ENCODE peak calls at places on chromosomes 5 and 9, in nine cellular contexts. One of them, this sample, is unnamed.

GRCh38 chr9:79572891-79573696 is 1.3 kb downstream of the TLE4 start:
- DNase-seq in GM23338: peak
- DNase-seq in aorta: peak
- DNase-seq in dorsolateral prefrontal cortex: peak
- DNase-seq in left ventricle myocardium inferior: peak
- DNase-seq in lung: peak
- DNase-seq in lower lobe of right lung: peak
- DNase-seq in right cardiac atrium: peak
- DNase-seq in psoas muscle: peak
- DNase-seq in this sample: no peak

GRCh38 chr9:134683714-134684374 is 42.2 kb downstream of the COL5A1 start:
- DNase-seq in aorta: peak
- DNase-seq in psoas muscle: no peak
- DNase-seq in left ventricle myocardium inferior: no peak
- DNase-seq in right cardiac atrium: peak
- DNase-seq in lower lobe of right lung: no peak
- DNase-seq in GM23338: no peak
- DNase-seq in dorsolateral prefrontal cortex: no peak
- DNase-seq in lung: no peak
- DNase-seq in this sample: no peak

GRCh38 chr9:107039546-107039945 is 176.6 kb downstream of the ZNF462 start:
- DNase-seq in GM23338: no peak
- DNase-seq in aorta: no peak
- DNase-seq in lung: no peak
- DNase-seq in left ventricle myocardium inferior: no peak
- DNase-seq in lower lobe of right lung: no peak
- DNase-seq in right cardiac atrium: no peak
- DNase-seq in psoas muscle: no peak
- DNase-seq in dorsolateral prefrontal cortex: no peak
- DNase-seq in this sample: no peak

GRCh38 chr9:120928720-120929389 is 2.3 kb upstream of the TRAF1 start:
- DNase-seq in right cardiac atrium: peak
- DNase-seq in aorta: peak
- DNase-seq in psoas muscle: peak
- DNase-seq in dorsolateral prefrontal cortex: peak
- DNase-seq in lower lobe of right lung: peak
- DNase-seq in GM23338: peak
- DNase-seq in left ventricle myocardium inferior: peak
- DNase-seq in lung: peak
- DNase-seq in this sample: no peak

GRCh38 chr5:172973127-172973916 is 10.2 kb upstream of the ATP6V0E1 start:
- DNase-seq in lung: no peak
- DNase-seq in lower lobe of right lung: no peak
- DNase-seq in dorsolateral prefrontal cortex: no peak
- DNase-seq in GM23338: no peak
- DNase-seq in aorta: no peak
- DNase-seq in psoas muscle: no peak
- DNase-seq in right cardiac atrium: no peak
- DNase-seq in left ventricle myocardium inferior: no peak
- DNase-seq in this sample: no peak

GRCh38 chr9:116585896-116586295 is 101.2 kb upstream of the TRIM32 start:
- DNase-seq in left ventricle myocardium inferior: no peak
- DNase-seq in GM23338: no peak
- DNase-seq in psoas muscle: no peak
- DNase-seq in lung: no peak
- DNase-seq in right cardiac atrium: no peak
- DNase-seq in dorsolateral prefrontal cortex: no peak
- DNase-seq in lower lobe of right lung: no peak
- DNase-seq in aorta: no peak
- DNase-seq in this sample: no peak

GRCh38 chr5:415928-416635 is 26.9 kb upstream of the EXOC3 start:
- DNase-seq in lower lobe of right lung: peak
- DNase-seq in dorsolateral prefrontal cortex: no peak
- DNase-seq in lung: no peak
- DNase-seq in GM23338: no peak
- DNase-seq in psoas muscle: peak
- DNase-seq in aorta: no peak
- DNase-seq in right cardiac atrium: no peak
- DNase-seq in left ventricle myocardium inferior: no peak
- DNase-seq in this sample: no peak

GRCh38 chr5:132380741-132381140 is 11.2 kb downstream of the SLC22A5 start:
- DNase-seq in psoas muscle: no peak
- DNase-seq in GM23338: no peak
- DNase-seq in right cardiac atrium: no peak
- DNase-seq in dorsolateral prefrontal cortex: no peak
- DNase-seq in left ventricle myocardium inferior: no peak
- DNase-seq in lung: no peak
- DNase-seq in lower lobe of right lung: no peak
- DNase-seq in aorta: no peak
- DNase-seq in this sample: peak

GRCh38 chr9:36765468-36766341 is 193.0 kb downstream of the MELK start:
- DNase-seq in psoas muscle: peak
- DNase-seq in dorsolateral prefrontal cortex: peak
- DNase-seq in lung: peak
- DNase-seq in left ventricle myocardium inferior: peak
- DNase-seq in lower lobe of right lung: peak
- DNase-seq in aorta: peak
- DNase-seq in right cardiac atrium: peak
- DNase-seq in GM23338: peak
- DNase-seq in this sample: no peak

DNA sequence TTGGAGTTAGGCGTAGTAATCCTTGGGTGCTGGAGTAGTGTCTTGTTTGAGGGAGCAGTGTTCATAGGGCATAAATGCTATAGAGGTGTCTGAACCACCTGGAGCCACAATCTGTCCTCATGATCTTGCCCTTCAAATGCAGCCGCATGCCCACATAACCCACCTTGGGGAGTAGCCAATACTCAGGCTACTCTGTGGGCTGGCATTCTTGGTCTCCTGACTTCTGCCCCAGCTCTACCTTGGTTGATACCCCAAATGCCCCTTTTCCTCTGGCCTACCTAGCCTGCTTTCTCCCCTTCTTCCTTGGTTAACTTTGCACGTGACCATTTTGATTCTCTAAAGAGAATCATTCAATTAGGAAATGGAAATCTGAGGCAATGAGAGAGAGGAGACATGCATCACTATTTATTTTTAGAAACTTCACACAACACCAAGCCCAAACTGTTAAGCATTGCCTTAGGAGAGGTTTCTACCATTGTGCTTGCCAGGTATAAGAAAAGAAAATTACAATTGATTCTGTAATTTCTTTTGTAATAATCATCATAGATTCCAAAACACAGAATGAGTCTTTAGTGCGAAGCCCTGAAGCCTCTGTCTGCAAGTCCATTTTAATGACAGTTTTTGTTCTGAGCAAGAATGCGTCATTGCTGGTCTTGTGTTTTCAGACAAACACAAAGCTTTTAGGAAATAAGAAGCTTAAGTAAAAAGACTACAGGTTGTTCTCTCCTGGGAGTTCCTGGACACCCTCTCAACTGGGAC is 135.2 kb downstream of the C9orf152 start:
- DNase-seq in lower lobe of right lung: no peak
- DNase-seq in dorsolateral prefrontal cortex: no peak
- DNase-seq in aorta: no peak
- DNase-seq in left ventricle myocardium inferior: no peak
- DNase-seq in psoas muscle: no peak
- DNase-seq in right cardiac atrium: no peak
- DNase-seq in lung: no peak
- DNase-seq in GM23338: no peak
- DNase-seq in this sample: no peak
- H3K27ac ChIP-seq in lower lobe of right lung: no peak
- H3K27ac ChIP-seq in dorsolateral prefrontal cortex: peak
- H3K27ac ChIP-seq in aorta: no peak
- H3K27ac ChIP-seq in left ventricle myocardium inferior: peak
- H3K27ac ChIP-seq in psoas muscle: peak
- H3K27ac ChIP-seq in right cardiac atrium: peak
- H3K27ac ChIP-seq in lung: peak
- H3K27ac ChIP-seq in GM23338: no peak
- H3K27ac ChIP-seq in this sample: no peak

DNA sequence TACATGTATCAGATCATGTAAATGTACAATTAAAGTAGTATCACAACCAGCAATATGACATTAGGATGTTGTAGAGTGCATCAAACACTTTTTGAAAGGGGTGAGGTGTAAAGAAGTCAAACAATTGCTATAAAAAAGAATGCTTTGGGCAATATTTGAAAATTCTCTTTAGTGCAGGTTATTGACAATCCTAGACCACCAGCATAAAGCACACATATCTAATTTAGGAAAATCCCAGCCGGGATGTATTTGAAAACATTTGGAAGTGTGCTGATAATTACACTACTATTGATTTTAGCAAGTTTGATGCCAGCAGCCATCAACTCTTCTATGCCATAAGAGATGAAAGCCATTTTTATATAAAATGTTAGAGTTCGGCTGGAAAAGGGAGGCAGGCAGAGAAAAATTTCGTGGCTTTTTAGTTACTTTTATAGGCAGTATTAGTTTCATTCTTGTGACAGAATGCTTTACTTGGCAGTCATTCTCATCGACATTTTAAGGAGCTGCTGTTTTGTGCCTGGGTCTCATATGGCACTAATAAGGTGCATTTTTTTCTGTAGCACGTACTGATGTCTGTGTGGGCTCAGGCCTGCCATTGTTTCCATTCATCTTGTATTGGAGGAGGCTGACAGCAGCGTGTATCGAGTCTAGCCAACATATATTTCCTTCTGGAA is 285.7 kb downstream of the AOPEP start:
- DNase-seq in right cardiac atrium: no peak
- DNase-seq in lung: no peak
- DNase-seq in GM23338: no peak
- DNase-seq in dorsolateral prefrontal cortex: no peak
- DNase-seq in psoas muscle: no peak
- DNase-seq in left ventricle myocardium inferior: no peak
- DNase-seq in aorta: no peak
- DNase-seq in lower lobe of right lung: no peak
- DNase-seq in this sample: no peak
- H3K27ac ChIP-seq in right cardiac atrium: no peak
- H3K27ac ChIP-seq in lung: peak
- H3K27ac ChIP-seq in GM23338: no peak
- H3K27ac ChIP-seq in dorsolateral prefrontal cortex: peak
- H3K27ac ChIP-seq in psoas muscle: peak
- H3K27ac ChIP-seq in left ventricle myocardium inferior: peak
- H3K27ac ChIP-seq in aorta: peak
- H3K27ac ChIP-seq in lower lobe of right lung: no peak
- H3K27ac ChIP-seq in this sample: peak

DNA sequence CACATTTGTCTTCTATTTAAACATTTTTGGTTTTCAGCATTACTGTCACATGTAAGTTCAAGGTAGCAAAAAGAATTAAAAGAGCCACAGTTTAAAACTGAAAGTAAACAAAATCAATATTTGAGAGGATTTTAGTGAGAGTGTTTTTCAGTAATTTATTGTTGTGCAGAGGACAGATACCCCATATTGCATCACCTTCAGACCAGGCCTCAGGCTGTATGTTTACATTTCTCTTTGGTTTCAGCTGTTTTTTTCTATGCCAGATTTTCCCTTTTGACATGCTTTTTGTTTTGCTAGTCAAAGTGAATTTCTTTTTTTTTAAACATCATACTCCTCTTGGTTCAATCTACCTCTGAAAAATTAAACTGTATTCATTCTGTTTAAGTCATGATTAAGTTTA is 47.2 kb downstream of the MAST4 start:
- DNase-seq in right cardiac atrium: no peak
- DNase-seq in GM23338: no peak
- DNase-seq in lung: no peak
- DNase-seq in left ventricle myocardium inferior: no peak
- DNase-seq in dorsolateral prefrontal cortex: no peak
- DNase-seq in aorta: no peak
- DNase-seq in psoas muscle: no peak
- DNase-seq in lower lobe of right lung: no peak
- DNase-seq in this sample: no peak
- H3K27ac ChIP-seq in right cardiac atrium: no peak
- H3K27ac ChIP-seq in GM23338: no peak
- H3K27ac ChIP-seq in lung: no peak
- H3K27ac ChIP-seq in left ventricle myocardium inferior: no peak
- H3K27ac ChIP-seq in dorsolateral prefrontal cortex: no peak
- H3K27ac ChIP-seq in aorta: no peak
- H3K27ac ChIP-seq in psoas muscle: no peak
- H3K27ac ChIP-seq in lower lobe of right lung: no peak
- H3K27ac ChIP-seq in this sample: no peak

DNA sequence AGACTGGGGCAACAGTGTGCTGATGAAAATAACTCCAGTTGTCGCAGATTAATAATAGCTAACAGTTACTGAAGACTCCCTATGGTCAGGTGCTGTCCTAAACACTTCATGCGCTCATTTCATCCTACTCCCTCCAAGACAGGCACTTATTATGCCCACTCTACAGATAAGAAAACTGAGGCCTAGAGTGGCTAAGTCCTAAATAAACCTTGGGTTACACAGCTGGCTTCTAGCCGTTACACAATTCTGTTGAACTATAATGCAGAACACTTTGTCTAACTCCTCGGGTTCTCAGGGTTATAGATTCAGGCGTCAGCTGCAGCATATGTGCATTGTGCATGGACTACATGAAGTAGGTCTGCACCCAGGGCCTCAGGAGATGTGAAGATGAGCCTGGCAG is 103.9 kb downstream of the DAPK1 start:
- DNase-seq in dorsolateral prefrontal cortex: no peak
- DNase-seq in right cardiac atrium: no peak
- DNase-seq in left ventricle myocardium inferior: no peak
- DNase-seq in GM23338: no peak
- DNase-seq in lower lobe of right lung: no peak
- DNase-seq in aorta: no peak
- DNase-seq in lung: no peak
- DNase-seq in psoas muscle: no peak
- DNase-seq in this sample: no peak
- H3K27ac ChIP-seq in dorsolateral prefrontal cortex: no peak
- H3K27ac ChIP-seq in right cardiac atrium: no peak
- H3K27ac ChIP-seq in left ventricle myocardium inferior: no peak
- H3K27ac ChIP-seq in GM23338: no peak
- H3K27ac ChIP-seq in lower lobe of right lung: no peak
- H3K27ac ChIP-seq in aorta: no peak
- H3K27ac ChIP-seq in lung: no peak
- H3K27ac ChIP-seq in psoas muscle: no peak
- H3K27ac ChIP-seq in this sample: no peak

DNA sequence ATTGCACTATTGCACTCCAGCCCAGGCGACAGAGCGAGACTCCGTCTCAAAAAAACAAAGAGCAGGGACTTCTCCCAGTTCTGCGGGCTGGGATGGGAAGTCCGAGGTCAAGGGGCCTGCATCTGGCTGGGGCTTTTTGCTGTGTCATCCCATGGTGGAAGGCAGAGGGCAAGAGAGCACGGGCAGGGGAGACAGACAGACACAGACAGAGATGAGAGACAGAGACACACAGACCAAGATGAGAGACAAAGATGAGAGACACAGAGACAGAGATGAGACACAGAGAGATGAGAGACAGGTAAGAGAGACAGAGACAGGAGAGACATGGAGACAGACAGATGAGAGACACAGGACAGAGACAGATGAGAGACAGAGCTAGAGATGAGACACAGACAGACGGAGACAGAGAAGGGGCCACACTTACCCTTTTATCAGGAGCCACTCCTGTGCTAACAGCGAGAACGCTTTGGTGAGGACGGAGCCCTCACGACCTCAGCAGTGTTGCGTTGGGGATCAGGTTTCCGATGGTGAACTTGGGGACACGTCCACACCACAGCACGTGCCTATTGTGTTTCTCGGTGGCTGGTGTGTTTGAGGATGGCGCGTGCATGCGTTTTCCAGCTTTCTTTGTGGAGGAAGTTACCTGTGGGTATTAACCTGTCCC is 8.9 kb upstream of the TOR4A start:
- DNase-seq in lower lobe of right lung: no peak
- DNase-seq in dorsolateral prefrontal cortex: no peak
- DNase-seq in GM23338: no peak
- DNase-seq in aorta: no peak
- DNase-seq in lung: no peak
- DNase-seq in left ventricle myocardium inferior: no peak
- DNase-seq in right cardiac atrium: no peak
- DNase-seq in psoas muscle: no peak
- DNase-seq in this sample: no peak
- H3K27ac ChIP-seq in lower lobe of right lung: peak
- H3K27ac ChIP-seq in dorsolateral prefrontal cortex: no peak
- H3K27ac ChIP-seq in GM23338: peak
- H3K27ac ChIP-seq in aorta: peak
- H3K27ac ChIP-seq in lung: peak
- H3K27ac ChIP-seq in left ventricle myocardium inferior: peak
- H3K27ac ChIP-seq in right cardiac atrium: peak
- H3K27ac ChIP-seq in psoas muscle: peak
- H3K27ac ChIP-seq in this sample: no peak